ENCODE peak calls at places on chromosomes 13 and 19, in eight cellular contexts. One of them, this sample, is unnamed.

GRCh38 chr19:53812335-53812734 is 11.8 kb downstream of the NLRP12 start:
- DNase-seq in hepatocyte: no peak
- DNase-seq in left lung: no peak
- DNase-seq in bronchial epithelial cell: no peak
- DNase-seq in tibial nerve: no peak
- DNase-seq in pancreas: no peak
- DNase-seq in mesothelial cell of epicardium: no peak
- DNase-seq in fibroblast of the aortic adventitia: no peak
- DNase-seq in this sample: no peak

GRCh38 chr19:35346193-35347052 is 1.3 kb upstream of the FFAR1 start:
- DNase-seq in bronchial epithelial cell: no peak
- DNase-seq in mesothelial cell of epicardium: no peak
- DNase-seq in fibroblast of the aortic adventitia: no peak
- DNase-seq in pancreas: no peak
- DNase-seq in tibial nerve: peak; percentile 30
- DNase-seq in hepatocyte: no peak
- DNase-seq in left lung: peak; percentile 60
- DNase-seq in this sample: peak; percentile 20

GRCh38 chr19:46759817-46760333 is 13.6 kb upstream of the STRN4 start:
- DNase-seq in left lung: no peak
- DNase-seq in bronchial epithelial cell: peak; percentile 66
- DNase-seq in mesothelial cell of epicardium: no peak
- DNase-seq in fibroblast of the aortic adventitia: peak; percentile 99
- DNase-seq in tibial nerve: peak; percentile 83
- DNase-seq in hepatocyte: no peak
- DNase-seq in pancreas: no peak
- DNase-seq in this sample: no peak

GRCh38 chr19:58571575-58571947 is 1.6 kb downstream of the MZF1 start:
- DNase-seq in hepatocyte: peak; percentile 2
- DNase-seq in fibroblast of the aortic adventitia: no peak
- DNase-seq in tibial nerve: no peak
- DNase-seq in bronchial epithelial cell: no peak
- DNase-seq in mesothelial cell of epicardium: no peak
- DNase-seq in left lung: peak; percentile 34
- DNase-seq in pancreas: no peak
- DNase-seq in this sample: no peak

GRCh38 chr13:31322025-31322424 is 122.2 kb downstream of the B3GLCT start:
- DNase-seq in hepatocyte: peak; percentile 14
- DNase-seq in mesothelial cell of epicardium: no peak
- DNase-seq in bronchial epithelial cell: peak; percentile 58
- DNase-seq in tibial nerve: peak; percentile 68
- DNase-seq in pancreas: no peak
- DNase-seq in fibroblast of the aortic adventitia: peak; percentile 71
- DNase-seq in left lung: no peak
- DNase-seq in this sample: no peak

GRCh38 chr19:40510526-40511115 is 43.8 kb downstream of the SPTBN4 start:
- DNase-seq in tibial nerve: no peak
- DNase-seq in pancreas: no peak
- DNase-seq in hepatocyte: no peak
- DNase-seq in bronchial epithelial cell: no peak
- DNase-seq in fibroblast of the aortic adventitia: no peak
- DNase-seq in mesothelial cell of epicardium: no peak
- DNase-seq in left lung: no peak
- DNase-seq in this sample: no peak

GRCh38 chr19:50478901-50479715 is 2.5 kb upstream of the GARIN5A start:
- DNase-seq in fibroblast of the aortic adventitia: peak; percentile 51
- DNase-seq in left lung: no peak
- DNase-seq in mesothelial cell of epicardium: no peak
- DNase-seq in hepatocyte: no peak
- DNase-seq in pancreas: peak; percentile 79
- DNase-seq in tibial nerve: no peak
- DNase-seq in bronchial epithelial cell: no peak
- DNase-seq in this sample: no peak

GRCh38 chr19:58439576-58440554 is at the start of gene ZNF132:
- DNase-seq in hepatocyte: peak; percentile 91
- DNase-seq in left lung: peak; percentile 99
- DNase-seq in bronchial epithelial cell: peak; percentile 99
- DNase-seq in tibial nerve: peak; percentile 97
- DNase-seq in pancreas: peak; percentile 97
- DNase-seq in fibroblast of the aortic adventitia: peak; percentile 100
- DNase-seq in mesothelial cell of epicardium: peak; percentile 84
- DNase-seq in this sample: peak; percentile 92

GRCh38 chr13:27043013-27043412 is 128.6 kb downstream of the USP12 start:
- DNase-seq in fibroblast of the aortic adventitia: peak; percentile 95
- DNase-seq in left lung: peak; percentile 65
- DNase-seq in mesothelial cell of epicardium: no peak
- DNase-seq in tibial nerve: peak; percentile 41
- DNase-seq in bronchial epithelial cell: peak; percentile 88
- DNase-seq in hepatocyte: peak; percentile 70
- DNase-seq in pancreas: no peak
- DNase-seq in this sample: no peak

GRCh38 chr19:41699231-41699967 is 9.0 kb upstream of the CEACAM5 start:
- DNase-seq in tibial nerve: no peak
- DNase-seq in bronchial epithelial cell: peak; percentile 51
- DNase-seq in pancreas: no peak
- DNase-seq in fibroblast of the aortic adventitia: no peak
- DNase-seq in left lung: no peak
- DNase-seq in mesothelial cell of epicardium: no peak
- DNase-seq in hepatocyte: no peak
- DNase-seq in this sample: peak; percentile 14

GRCh38 chr13:39588384-39588783 is 14.6 kb downstream of the LHFPL6 start:
- DNase-seq in pancreas: no peak
- DNase-seq in mesothelial cell of epicardium: no peak
- DNase-seq in bronchial epithelial cell: no peak
- DNase-seq in tibial nerve: no peak
- DNase-seq in hepatocyte: no peak
- DNase-seq in fibroblast of the aortic adventitia: no peak
- DNase-seq in left lung: no peak
- DNase-seq in this sample: no peak

GRCh38 chr19:13132471-13133166 is 14.6 kb downstream of the NACC1 start:
- DNase-seq in fibroblast of the aortic adventitia: peak; percentile 46
- DNase-seq in tibial nerve: no peak
- DNase-seq in hepatocyte: peak; percentile 2
- DNase-seq in bronchial epithelial cell: no peak
- DNase-seq in mesothelial cell of epicardium: no peak
- DNase-seq in pancreas: no peak
- DNase-seq in left lung: no peak
- DNase-seq in this sample: peak; percentile 43

GRCh38 chr13:38636756-38637155 is 50.1 kb upstream of the FREM2 start:
- DNase-seq in bronchial epithelial cell: peak; percentile 70
- DNase-seq in mesothelial cell of epicardium: no peak
- DNase-seq in left lung: no peak
- DNase-seq in pancreas: no peak
- DNase-seq in fibroblast of the aortic adventitia: no peak
- DNase-seq in tibial nerve: no peak
- DNase-seq in hepatocyte: peak; percentile 62
- DNase-seq in this sample: no peak

GRCh38 chr13:99087954-99088491 is 110.2 kb upstream of the DOCK9 start:
- DNase-seq in hepatocyte: peak; percentile 40
- DNase-seq in pancreas: peak; percentile 62
- DNase-seq in bronchial epithelial cell: peak; percentile 56
- DNase-seq in tibial nerve: peak; percentile 10
- DNase-seq in left lung: no peak
- DNase-seq in mesothelial cell of epicardium: no peak
- DNase-seq in fibroblast of the aortic adventitia: no peak
- DNase-seq in this sample: no peak

GRCh38 chr13:33169273-33169980 is 116.1 kb downstream of the STARD13 start:
- DNase-seq in bronchial epithelial cell: peak; percentile 95
- DNase-seq in fibroblast of the aortic adventitia: peak; percentile 75
- DNase-seq in left lung: no peak
- DNase-seq in pancreas: no peak
- DNase-seq in hepatocyte: no peak
- DNase-seq in tibial nerve: no peak
- DNase-seq in mesothelial cell of epicardium: no peak
- DNase-seq in this sample: no peak

GRCh38 chr19:44003461-44004134 is 841 bp downstream of the ZNF230 start:
- DNase-seq in fibroblast of the aortic adventitia: peak; percentile 11
- DNase-seq in hepatocyte: peak; percentile 23
- DNase-seq in left lung: peak; percentile 35
- DNase-seq in tibial nerve: no peak
- DNase-seq in pancreas: no peak
- DNase-seq in mesothelial cell of epicardium: no peak
- DNase-seq in bronchial epithelial cell: peak; percentile 16
- DNase-seq in this sample: no peak

GRCh38 chr19:1774999-1775772 is 21.9 kb downstream of the ONECUT3 start:
- DNase-seq in left lung: no peak
- DNase-seq in mesothelial cell of epicardium: no peak
- DNase-seq in tibial nerve: no peak
- DNase-seq in pancreas: peak; percentile 50
- DNase-seq in fibroblast of the aortic adventitia: no peak
- DNase-seq in bronchial epithelial cell: no peak
- DNase-seq in hepatocyte: no peak
- DNase-seq in this sample: no peak

GRCh38 chr19:18118420-18119242 is 21.1 kb downstream of the MAST3 start:
- DNase-seq in tibial nerve: peak; percentile 24
- DNase-seq in left lung: no peak
- DNase-seq in mesothelial cell of epicardium: no peak
- DNase-seq in pancreas: no peak
- DNase-seq in fibroblast of the aortic adventitia: peak; percentile 54
- DNase-seq in bronchial epithelial cell: no peak
- DNase-seq in hepatocyte: no peak
- DNase-seq in this sample: no peak

GRCh38 chr19:38229585-38230073 is 5.6 kb upstream of the DPF1 start:
- DNase-seq in pancreas: peak; percentile 72
- DNase-seq in mesothelial cell of epicardium: peak; percentile 61
- DNase-seq in hepatocyte: peak; percentile 88
- DNase-seq in tibial nerve: no peak
- DNase-seq in bronchial epithelial cell: peak; percentile 43
- DNase-seq in fibroblast of the aortic adventitia: peak; percentile 79
- DNase-seq in left lung: no peak
- DNase-seq in this sample: no peak
- TF ChIP-seq CTCF in pancreas: no peak
- TF ChIP-seq CTCF in mesothelial cell of epicardium: no peak
- TF ChIP-seq CTCF in hepatocyte: no peak
- TF ChIP-seq CTCF in tibial nerve: no peak
- TF ChIP-seq CTCF in bronchial epithelial cell: no peak
- TF ChIP-seq CTCF in fibroblast of the aortic adventitia: no peak
- TF ChIP-seq CTCF in left lung: no peak
- TF ChIP-seq CTCF in this sample: no peak

DNA sequence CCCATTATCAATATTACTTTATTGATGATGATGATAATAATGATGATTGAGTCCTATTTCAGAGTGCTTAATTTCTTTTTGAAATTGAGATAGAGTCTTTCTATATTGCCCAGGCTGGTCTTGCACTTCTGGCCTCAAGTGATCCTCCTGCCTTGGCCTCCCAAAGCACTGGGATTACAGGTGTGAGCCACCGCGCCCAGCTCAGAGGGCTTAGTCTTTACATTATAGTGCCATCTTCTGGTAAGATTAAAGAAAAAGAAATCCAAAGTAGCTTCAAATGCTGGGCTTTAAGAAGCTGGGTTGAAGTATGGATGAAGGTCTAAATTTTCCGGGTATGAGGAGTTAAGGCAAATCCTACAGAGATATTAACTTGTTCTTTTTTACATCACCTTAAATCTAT is 3.4 kb upstream of the ZNF333 start:
- DNase-seq in mesothelial cell of epicardium: no peak
- DNase-seq in fibroblast of the aortic adventitia: peak; percentile 25
- DNase-seq in pancreas: no peak
- DNase-seq in hepatocyte: no peak
- DNase-seq in bronchial epithelial cell: peak; percentile 35
- DNase-seq in left lung: no peak
- DNase-seq in tibial nerve: no peak
- DNase-seq in this sample: no peak
- TF ChIP-seq CTCF in mesothelial cell of epicardium: no peak
- TF ChIP-seq CTCF in fibroblast of the aortic adventitia: peak; percentile 17
- TF ChIP-seq CTCF in pancreas: no peak
- TF ChIP-seq CTCF in hepatocyte: peak; percentile 34
- TF ChIP-seq CTCF in bronchial epithelial cell: peak; percentile 17
- TF ChIP-seq CTCF in left lung: peak; percentile 21
- TF ChIP-seq CTCF in tibial nerve: peak; percentile 25
- TF ChIP-seq CTCF in this sample: peak; percentile 56

DNA sequence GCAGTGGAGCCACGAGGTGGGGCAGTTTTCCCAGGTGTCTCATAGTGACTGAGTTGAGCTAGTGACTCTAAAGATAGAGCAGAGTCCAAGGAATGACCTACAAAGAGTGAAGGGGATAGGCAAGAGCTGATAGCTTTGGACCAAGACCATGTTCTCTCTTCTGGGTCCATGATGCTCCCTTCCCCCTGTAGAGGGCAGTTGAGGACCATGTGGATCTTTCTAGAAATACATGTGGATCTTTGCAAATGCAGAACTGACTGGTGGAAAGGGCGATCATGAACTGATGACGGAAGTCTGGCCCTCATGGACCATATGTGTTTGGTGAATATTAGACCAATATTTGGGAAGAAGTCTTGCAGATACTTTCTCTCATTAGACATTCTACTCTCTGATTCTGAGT is 6.9 kb downstream of the PSG1 start:
- DNase-seq in pancreas: no peak
- DNase-seq in bronchial epithelial cell: no peak
- DNase-seq in fibroblast of the aortic adventitia: no peak
- DNase-seq in tibial nerve: no peak
- DNase-seq in left lung: no peak
- DNase-seq in mesothelial cell of epicardium: no peak
- DNase-seq in hepatocyte: no peak
- DNase-seq in this sample: no peak
- TF ChIP-seq CTCF in pancreas: no peak
- TF ChIP-seq CTCF in bronchial epithelial cell: peak; percentile 22
- TF ChIP-seq CTCF in fibroblast of the aortic adventitia: peak; percentile 19
- TF ChIP-seq CTCF in tibial nerve: no peak
- TF ChIP-seq CTCF in left lung: no peak
- TF ChIP-seq CTCF in mesothelial cell of epicardium: no peak
- TF ChIP-seq CTCF in hepatocyte: no peak
- TF ChIP-seq CTCF in this sample: no peak

DNA sequence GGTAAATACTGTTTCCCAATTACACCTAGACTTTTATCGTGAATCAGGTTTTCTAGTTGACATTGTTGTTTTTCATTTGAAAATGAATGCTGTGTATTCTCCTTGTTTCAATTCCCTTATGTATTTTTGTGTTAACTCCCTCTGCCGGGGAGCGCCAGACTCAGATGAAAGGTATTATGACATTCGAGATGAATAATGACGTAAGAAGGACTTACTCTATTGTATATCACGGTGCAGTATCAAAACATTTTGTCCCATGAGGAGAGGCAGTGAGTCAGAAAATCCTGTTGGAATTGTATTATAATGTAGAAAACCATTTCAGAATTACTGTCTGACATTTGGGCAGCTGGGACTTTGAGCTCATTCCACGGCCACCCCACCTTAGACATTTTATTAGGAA is 61.6 kb downstream of the LRCH1 start:
- DNase-seq in fibroblast of the aortic adventitia: peak; percentile 88
- DNase-seq in hepatocyte: no peak
- DNase-seq in pancreas: no peak
- DNase-seq in tibial nerve: no peak
- DNase-seq in left lung: no peak
- DNase-seq in mesothelial cell of epicardium: no peak
- DNase-seq in bronchial epithelial cell: peak; percentile 69
- DNase-seq in this sample: no peak
- TF ChIP-seq CTCF in fibroblast of the aortic adventitia: peak; percentile 43
- TF ChIP-seq CTCF in hepatocyte: no peak
- TF ChIP-seq CTCF in pancreas: no peak
- TF ChIP-seq CTCF in tibial nerve: no peak
- TF ChIP-seq CTCF in left lung: no peak
- TF ChIP-seq CTCF in mesothelial cell of epicardium: no peak
- TF ChIP-seq CTCF in bronchial epithelial cell: no peak
- TF ChIP-seq CTCF in this sample: no peak

This sample was measured in natural killer cell.